ENCODE peak calls at places on chromosomes 6 and 20, in seven cellular contexts. A is tibial nerve, F is IMR-90, H is HepG2, W is thyroid gland, T is erythroblast, S is Peyer's patch. I is an unnamed sample.

GRCh38 chr6:13304580-13305255 is 23.6 kb downstream of the TBC1D7 start:
- DNase-seq in A (no peak), F (no peak), H (no peak), W (no peak), T (no peak), S (no peak), I (no peak)

GRCh38 chr6:168885196-168885595 is 368.4 kb downstream of the THBS2 start:
- DNase-seq in A (no peak), F (no peak), H (no peak), W (no peak), T (no peak), S (peak; percentile 23), I (no peak)

GRCh38 chr20:14845199-14846160 is 508.1 kb upstream of the FLRT3 start:
- DNase-seq in A (no peak), F (no peak), H (no peak), W (no peak), T (no peak), S (no peak), I (no peak)

GRCh38 chr6:24614648-24615047 is 31.3 kb downstream of the KIAA0319 start:
- DNase-seq in A (no peak), F (no peak), H (no peak), W (no peak), T (no peak), S (no peak), I (no peak)

GRCh38 chr6:75233097-75233615 is 10.4 kb downstream of the COX7A2 start:
- DNase-seq in A (no peak), F (no peak), H (no peak), W (no peak), T (no peak), S (no peak), I (no peak)

GRCh38 chr20:45985573-45985972 is 13.6 kb upstream of the ZNF335 start:
- DNase-seq in A (no peak), F (no peak), H (peak; percentile 33), W (no peak), T (no peak), S (no peak), I (no peak)

GRCh38 chr6:80733645-80734044 is 627.2 kb downstream of the BCKDHB start:
- DNase-seq in A (no peak), F (no peak), H (no peak), W (no peak), T (no peak), S (no peak), I (no peak)

GRCh38 chr20:20549699-20550098 is 162.7 kb downstream of the RALGAPA2 start:
- DNase-seq in A (no peak), F (peak; percentile 73), H (peak; percentile 31), W (no peak), T (no peak), S (no peak), I (no peak)

GRCh38 chr6:141105481-141105880 is 1027.2 kb upstream of the GJE1 start:
- DNase-seq in A (no peak), F (peak; percentile 50), H (no peak), W (peak; percentile 10), T (no peak), S (no peak), I (no peak)

GRCh38 chr6:20169786-20170185 is 42.5 kb downstream of the MBOAT1 start:
- DNase-seq in A (no peak), F (no peak), H (no peak), W (no peak), T (no peak), S (no peak), I (no peak)

GRCh38 chr20:51763965-51764602 is 4.1 kb downstream of the ATP9A start:
- DNase-seq in A (no peak), F (peak; percentile 27), H (no peak), W (no peak), T (no peak), S (no peak), I (no peak)

GRCh38 chr6:33746036-33746600 is 587 bp downstream of the IP6K3 start:
- DNase-seq in A (no peak), F (peak; percentile 61), H (no peak), W (peak; percentile 87), T (no peak), S (no peak), I (no peak)

GRCh38 chr6:121896363-121896762 is 460.9 kb downstream of the GJA1 start:
- DNase-seq in A (no peak), F (no peak), H (no peak), W (no peak), T (no peak), S (no peak), I (no peak)

GRCh38 chr6:49220293-49220692 is 242.8 kb downstream of the MMUT start:
- DNase-seq in A (no peak), F (no peak), H (no peak), W (no peak), T (no peak), S (no peak), I (no peak)

GRCh38 chr6:3822747-3823445 is 26.3 kb upstream of the FAM50B start:
- DNase-seq in A (no peak), F (no peak), H (no peak), W (no peak), T (peak; percentile 12), S (no peak), I (no peak)

GRCh38 chr6:144989319-144990099 is 704.4 kb downstream of the UTRN start:
- DNase-seq in A (no peak), F (no peak), H (no peak), W (no peak), T (no peak), S (no peak), I (no peak)

GRCh38 chr6:81158956-81159355 is 593.5 kb downstream of the TENT5A start:
- DNase-seq in A (no peak), F (no peak), H (no peak), W (no peak), T (no peak), S (no peak), I (no peak)

GRCh38 chr6:52574709-52575489 is 2.0 kb downstream of the TRAM2 start:
- DNase-seq in A (peak; percentile 45), F (no peak), H (no peak), W (no peak), T (peak; percentile 75), S (peak; percentile 90), I (no peak)

GRCh38 chr6:132072271-132072670 is 121.1 kb upstream of the CCN2 start:
- DNase-seq in A (no peak), F (no peak), H (no peak), W (no peak), T (no peak), S (no peak), I (no peak)

GRCh38 chr6:6592836-6593235 is 4.3 kb downstream of the LY86 start:
- DNase-seq in A (no peak), F (no peak), H (no peak), W (no peak), T (no peak), S (no peak), I (no peak)

GRCh38 chr20:61613885-61614284 is 361.8 kb downstream of the CDH4 start:
- DNase-seq in A (no peak), F (no peak), H (no peak), W (no peak), T (no peak), S (no peak), I (no peak)

GRCh38 chr6:109297719-109298118 is 84.5 kb downstream of the CD164 start:
- DNase-seq in A (no peak), F (no peak), H (peak; percentile 5), W (no peak), T (no peak), S (no peak), I (no peak)

GRCh38 chr20:57404419-57405072 is 13.3 kb downstream of the RBM38 start:
- DNase-seq in A (no peak), F (no peak), H (no peak), W (no peak), T (no peak), S (no peak), I (no peak)
- TF ChIP-seq POLR2A in A (no peak), F (no peak), H (no peak), W (no peak), T (no peak), S (no peak), I (no peak)

DNA sequence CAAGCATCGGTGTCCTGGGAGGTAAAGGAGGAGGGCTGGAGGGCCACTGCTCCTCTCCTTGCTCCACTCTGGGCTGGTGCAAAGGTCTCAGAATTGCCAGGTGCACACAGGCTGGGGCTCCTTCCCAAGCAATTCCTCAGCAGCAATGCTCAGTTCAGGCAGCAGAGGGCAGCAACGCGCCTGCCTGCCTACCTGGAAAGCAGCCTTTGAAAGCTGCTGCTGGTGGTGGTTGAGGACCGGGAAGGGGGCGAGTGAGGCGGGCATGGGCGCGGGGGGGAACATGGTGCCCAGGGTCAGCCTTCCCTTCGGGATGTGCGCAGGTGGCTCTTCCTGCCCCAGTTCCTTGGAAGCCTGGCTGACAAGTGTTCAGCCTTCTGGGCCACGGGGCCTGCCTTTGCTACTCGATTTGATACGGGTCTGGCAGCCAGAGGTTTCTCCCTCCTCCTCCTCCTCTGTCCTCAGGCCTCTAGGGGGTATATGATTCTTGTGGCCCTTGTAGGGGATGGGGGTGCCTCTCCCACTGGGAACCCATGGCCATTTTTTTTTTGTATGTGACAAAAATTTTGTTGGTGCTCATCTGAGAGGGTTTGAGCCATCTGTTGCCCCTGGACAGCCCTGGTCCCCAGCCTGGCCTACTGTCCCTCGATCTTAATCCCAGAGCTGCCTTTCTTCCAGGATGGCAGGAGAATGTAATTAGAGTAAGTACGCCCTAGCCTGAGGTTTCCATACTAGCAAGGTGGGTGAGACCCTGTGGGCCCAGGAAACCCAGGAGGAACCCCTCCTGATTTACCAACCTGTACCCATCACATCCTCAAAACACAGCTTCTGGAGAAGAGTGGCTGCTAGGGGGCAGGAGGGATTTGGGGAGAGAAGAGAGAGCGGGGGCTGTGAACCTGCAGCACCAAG is 20.1 kb downstream of the MRPS18A start:
- DNase-seq in A (peak; percentile 87), F (peak; percentile 60), H (peak; percentile 76), W (peak; percentile 90), T (peak; percentile 72), S (peak; percentile 96), I (no peak)
- TF ChIP-seq POLR2A in A (no peak), F (no peak), H (no peak), W (no peak), T (no peak), S (no peak), I (no peak)

DNA sequence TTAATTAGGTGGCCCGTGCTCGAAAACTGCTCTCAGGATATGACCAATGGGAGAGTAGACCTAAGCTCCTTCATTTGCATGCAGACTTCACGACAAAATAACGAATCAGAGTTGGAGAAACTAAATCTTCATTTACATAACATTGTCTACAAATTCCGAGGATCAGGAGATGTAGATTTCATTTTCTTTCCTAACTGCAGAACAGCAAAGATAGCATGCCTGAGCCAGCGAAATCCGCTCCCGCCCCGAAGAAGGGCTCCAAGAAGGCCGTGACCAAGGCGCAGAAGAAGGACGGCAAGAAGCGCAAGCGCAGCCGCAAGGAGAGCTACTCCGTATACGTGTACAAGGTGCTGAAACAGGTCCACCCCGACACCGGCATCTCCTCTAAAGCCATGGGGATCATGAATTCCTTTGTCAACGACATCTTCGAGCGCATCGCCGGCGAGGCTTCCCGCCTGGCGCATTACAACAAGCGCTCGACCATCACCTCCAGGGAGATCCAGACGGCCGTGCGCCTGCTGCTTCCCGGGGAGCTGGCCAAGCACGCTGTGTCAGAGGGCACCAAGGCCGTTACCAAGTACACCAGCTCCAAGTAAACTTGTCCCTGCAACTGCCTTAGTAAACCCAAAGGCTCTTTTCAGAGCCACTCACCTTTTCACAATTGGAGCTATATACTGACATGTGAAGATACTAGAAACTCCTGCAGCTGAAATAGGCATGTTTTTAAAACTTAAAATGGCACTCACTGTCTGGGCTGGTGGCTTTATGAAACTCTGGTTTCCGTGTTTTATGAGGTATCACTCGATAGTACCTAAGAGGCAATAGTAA is 96.6 kb downstream of the HFE start:
- DNase-seq in A (no peak), F (peak; percentile 92), H (no peak), W (peak; percentile 71), T (peak; percentile 94), S (peak; percentile 79), I (no peak)
- TF ChIP-seq POLR2A in A (peak; percentile 77), F (peak; percentile 80), H (no peak), W (peak; percentile 27), T (peak; percentile 100), S (peak; percentile 94), I (no peak)

GRCh38 chr6:56843476-56844349 is 111.2 kb upstream of the BEND6 start:
- DNase-seq in A (peak; percentile 59), F (peak; percentile 73), H (peak; percentile 77), W (peak; percentile 56), T (peak; percentile 84), S (peak; percentile 71), I (no peak)
- TF ChIP-seq POLR2A in A (peak; percentile 72), F (no peak), H (no peak), W (no peak), T (no peak), S (no peak), I (no peak)

I was measured in vagina.